ENCODE peak calls at places on chromosomes 16 and 17, in four cellular contexts. K is adrenal gland, J is psoas muscle, R is heart left ventricle. X is an unnamed sample. For H3K4me1, the result is how much of the 10 kb centered on the place peaks cover.

GRCh38 chr17:41965694-41966375 is 760 bp upstream of the CNP start:
- DNase-seq in R (no peak), J (peak), K (peak), X (peak)

GRCh38 chr16:56713794-56714193 is 16.1 kb upstream of the NUP93 start:
- DNase-seq in J (no peak), R (no peak), K (no peak), X (no peak)

GRCh38 chr17:16197276-16197675 is 18.1 kb downstream of the NCOR1 start:
- DNase-seq in K (no peak), J (no peak), R (no peak), X (no peak)

GRCh38 chr17:55897301-55897700 is 146.4 kb downstream of the PCTP start:
- DNase-seq in R (no peak), J (peak), K (no peak), X (peak)

GRCh38 chr16:86772671-86773338 is 194.5 kb downstream of the FOXL1 start:
- DNase-seq in K (no peak), R (no peak), J (no peak), X (no peak)

GRCh38 chr16:85695196-85696128 is 6.7 kb upstream of the GINS2 start:
- DNase-seq in R (peak), J (no peak), K (no peak), X (no peak)

GRCh38 chr16:50323335-50324011 is 45.3 kb downstream of the BRD7 start:
- DNase-seq in K (peak), J (no peak), R (no peak), X (no peak)

GRCh38 chr17:80095038-80095843 is 6.1 kb upstream of the GAA start:
- DNase-seq in K (no peak), R (no peak), J (no peak), X (no peak)

GRCh38 chr17:33942414-33942813 is 312.7 kb upstream of the CCL2 start:
- DNase-seq in R (no peak), K (no peak), J (no peak), X (no peak)

GRCh38 chr16:69329369-69330285 is 761 bp downstream of the PDF start:
- DNase-seq in K (peak), J (no peak), R (peak), X (no peak)

GRCh38 chr16:84105286-84105815 is 11.4 kb downstream of the MBTPS1 start:
- DNase-seq in K (no peak), J (no peak), R (peak), X (no peak)

GRCh38 chr17:1153795-1154546 is 25.8 kb downstream of the ABR start:
- DNase-seq in K (peak), R (peak), J (peak), X (peak)

GRCh38 chr17:6104956-6105355 is 34.8 kb downstream of the WSCD1 start:
- DNase-seq in R (no peak), J (no peak), K (no peak), X (no peak)

GRCh38 chr16:30747799-30748633 is at the start of gene PHKG2:
- DNase-seq in K (peak), R (peak), J (peak), X (peak)

GRCh38 chr17:67180275-67180674 is 64.7 kb downstream of the HELZ start:
- DNase-seq in R (no peak), K (no peak), J (no peak), X (no peak)

GRCh38 chr17:78844301-78845005 is 3.8 kb upstream of the USP36 start:
- DNase-seq in K (no peak), R (no peak), J (no peak), X (no peak)

GRCh38 chr17:53919356-53919755 is 96.6 kb downstream of the KIF2B start:
- DNase-seq in K (no peak), J (no peak), R (no peak), X (no peak)

GRCh38 chr16:17467923-17468540 is 2.7 kb downstream of the XYLT1 start:
- DNase-seq in J (peak), K (peak), R (peak), X (no peak)

GRCh38 chr17:43418441-43419374 is 19.9 kb downstream of the ARL4D start:
- DNase-seq in K (peak), J (peak), R (peak), X (no peak)

GRCh38 chr17:69141802-69142472 is at the start of gene ABCA6:
- DNase-seq in R (no peak), K (no peak), J (no peak), X (no peak)

GRCh38 chr17:57772774-57773173 is 27.7 kb upstream of the CCDC182 start:
- DNase-seq in K (no peak), J (no peak), R (no peak), X (no peak)

GRCh38 chr16:23966577-23966976 is 130.8 kb downstream of the PRKCB start:
- DNase-seq in R (no peak), K (no peak), J (no peak), X (no peak)

GRCh38 chr17:79749156-79749815 is 18.5 kb downstream of the ENPP7 start:
- DNase-seq in K (no peak), J (no peak), R (no peak), X (no peak)

GRCh38 chr16:3187798-3188674 is at the start of gene OR1F1:
- DNase-seq in K (no peak), R (no peak), J (no peak), X (no peak)

GRCh38 chr17:77467513-77467912 is 326.7 kb downstream of the SEC14L1 start:
- DNase-seq in K (no peak), R (no peak), J (no peak), X (no peak)
- H3K4me3 ChIP-seq in K (no peak), R (no peak), J (no peak), X (no peak)

GRCh38 chr16:48013476-48013875 is 142.3 kb downstream of the ABCC12 start:
- DNase-seq in J (no peak), K (no peak), R (no peak), X (no peak)

GRCh38 chr16:48011466-48011865 is 144.3 kb downstream of the ABCC12 start:
- DNase-seq in J (no peak), K (no peak), R (no peak), X (no peak)

GRCh38 chr16:48008011-48008410 is 147.8 kb downstream of the ABCC12 start:
- DNase-seq in K (no peak), R (no peak), J (no peak), X (no peak)

GRCh38 chr16:48014349-48015135 is 141.3 kb downstream of the ABCC12 start:
- DNase-seq in R (no peak), K (no peak), J (no peak), X (no peak)

GRCh38 chr16:48011888-48012658 is 143.7 kb downstream of the ABCC12 start:
- DNase-seq in R (no peak), J (no peak), K (no peak), X (no peak)
- TF ChIP-seq CTCF in R (no peak), J (no peak), K (no peak), X (no peak)

DNA sequence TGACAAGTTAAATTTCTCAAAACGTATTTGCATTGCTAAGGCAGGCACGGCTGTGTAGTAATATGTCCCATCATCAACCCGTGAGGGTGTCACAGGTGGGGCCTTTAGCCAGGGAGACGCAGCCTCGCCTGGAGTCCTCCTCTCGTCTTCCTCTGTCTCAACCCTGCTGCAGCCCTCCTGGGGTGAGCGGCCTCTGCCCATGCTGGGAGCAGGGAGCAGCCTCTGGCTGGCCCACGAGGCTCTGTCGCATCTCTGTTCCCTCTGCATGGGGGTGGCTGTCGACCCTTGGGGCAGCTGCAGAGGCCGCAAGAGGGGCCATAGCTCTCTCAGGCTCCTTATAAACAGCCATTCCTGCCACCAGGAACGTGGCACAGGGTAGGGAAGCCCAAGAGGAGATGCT is 806 bp upstream of the SMIM5 start:
- DNase-seq in K (no peak), R (no peak), J (peak), X (no peak)
- H3K4me1 ChIP-seq in K (under half), R (under half), J (under half), X (under half)

DNA sequence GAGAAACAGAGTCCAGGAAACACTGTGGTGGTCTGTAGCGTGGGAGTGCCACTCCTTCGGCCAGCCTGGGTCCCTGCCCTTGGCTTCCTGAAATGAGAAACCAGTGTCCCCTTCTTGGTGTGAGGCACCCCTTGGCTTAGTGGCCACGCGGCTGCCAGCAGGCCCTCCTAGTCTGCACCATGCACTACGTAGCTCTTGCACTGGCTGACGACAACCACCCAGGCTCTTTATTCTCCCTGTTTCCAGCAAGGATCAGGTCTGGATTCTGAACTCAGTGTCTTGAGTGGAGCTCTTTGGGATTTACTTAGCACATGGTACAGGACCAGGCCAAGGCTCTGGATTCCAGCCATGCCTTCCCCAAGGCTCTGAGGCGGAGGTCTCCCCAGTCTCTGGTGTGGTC is 1.1 kb upstream of the SPEM3 start:
- DNase-seq in K (no peak), R (no peak), J (no peak), X (no peak)
- H3K4me3 ChIP-seq in K (no peak), R (no peak), J (no peak), X (no peak)

GRCh38 chr16:28192811-28193529 is 18.8 kb downstream of the XPO6 start:
- DNase-seq in J (no peak), K (no peak), R (no peak), X (no peak)
- TF ChIP-seq CTCF in J (no peak), K (no peak), R (no peak), X (no peak)

GRCh38 chr17:50541402-50541915 is 5.5 kb upstream of the SPATA20 start:
- DNase-seq in K (no peak), J (no peak), R (no peak), X (no peak)
- H3K4me1 ChIP-seq in K (under half), J (under half), R (under half), X (under half)

DNA sequence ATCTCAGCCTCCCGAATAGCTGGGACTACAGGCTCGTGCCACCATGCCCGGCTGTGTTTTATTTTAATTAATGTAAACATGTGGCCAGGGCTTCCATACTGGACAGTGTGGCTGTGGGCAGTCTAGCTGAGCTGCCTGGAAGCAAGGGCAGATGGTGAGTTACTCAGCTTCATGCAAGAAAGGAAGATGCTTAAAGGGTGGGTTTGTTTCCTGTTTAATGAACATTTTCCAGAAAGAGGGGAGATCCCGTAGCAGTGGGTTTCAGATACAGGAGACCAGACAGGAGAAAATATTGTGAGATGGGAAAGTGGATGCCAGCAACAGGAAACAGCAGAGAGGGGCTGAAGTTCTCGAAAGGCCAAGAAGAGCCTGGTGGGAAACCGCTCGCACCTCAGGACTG is 7.3 kb downstream of the MAPK8IP3 start:
- DNase-seq in J (no peak), K (no peak), R (no peak), X (no peak)
- H3K4me3 ChIP-seq in J (no peak), K (no peak), R (no peak), X (no peak)

GRCh38 chr17:8095361-8095760 is 7.8 kb upstream of the ALOX12B start:
- DNase-seq in R (no peak), K (no peak), J (no peak), X (no peak)
- TF ChIP-seq CTCF in R (no peak), K (no peak), J (no peak), X (no peak)

DNA sequence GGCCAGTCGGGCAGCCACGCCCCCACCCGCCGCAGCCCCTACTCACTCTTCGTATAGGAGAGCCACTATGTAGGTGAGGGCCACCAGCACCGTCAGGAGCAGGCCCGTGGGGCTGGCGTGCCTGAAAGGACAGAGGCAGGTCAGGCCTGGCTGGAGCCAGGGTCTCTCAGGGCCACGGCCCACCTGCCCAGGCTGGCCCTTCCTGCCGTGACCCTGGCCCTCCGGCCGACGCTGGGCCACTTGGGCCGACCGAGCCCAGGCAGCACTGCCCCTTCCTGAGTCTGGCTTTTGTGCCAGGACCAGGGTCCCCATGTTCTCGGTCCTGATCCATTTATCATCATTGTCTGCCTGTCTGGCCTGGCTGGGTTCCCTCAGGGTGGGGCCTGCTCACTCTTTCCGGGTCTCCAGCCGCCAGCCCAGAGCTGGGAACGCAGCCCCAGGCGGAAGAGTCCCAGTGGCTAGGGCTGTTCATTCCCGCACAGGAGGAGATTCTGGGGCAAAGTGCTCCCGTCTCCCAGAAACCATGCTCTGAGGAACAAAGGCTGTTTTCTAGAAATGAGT is 10.1 kb upstream of the RASD1 start:
- DNase-seq in K (no peak), J (peak), R (peak), X (no peak)
- H3K4me1 ChIP-seq in K (under half), J (under half), R (under half), X (under half)

GRCh38 chr17:36939944-36940312 is 2.7 kb downstream of the LHX1 start:
- DNase-seq in K (no peak), J (no peak), R (no peak), X (no peak)
- H3K4me3 ChIP-seq in K (no peak), J (no peak), R (no peak), X (no peak)

X was measured in lung.